ENCODE peak calls at places on chromosomes 5 and 9, in seven cellular contexts. K is effector memory CD8-positive, alpha-beta T cell; D is effector memory CD4-positive, alpha-beta T cell; P is foreskin fibroblast; A is activated CD4-positive, alpha-beta T cell treated with anti-CD3 and anti-CD28 coated beads, Interleukin-2, amount 50 U/mL, for 1 hour; H is NCI-H1092; Z is astrocyte of the hippocampus. U is an unnamed sample.

GRCh38 chr5:23482642-23483041 is 24.8 kb upstream of the PRDM9 start:
- DNase-seq in K (no peak), D (no peak), P (no peak), A (no peak), H (no peak), Z (no peak), U (no peak)

GRCh38 chr5:1331861-1332405 is 13.0 kb downstream of the CLPTM1L start:
- DNase-seq in K (no peak), D (no peak), P (no peak), A (no peak), H (no peak), Z (no peak), U (no peak)

GRCh38 chr9:95133351-95133724 is 184.2 kb downstream of the FANCC start:
- DNase-seq in K (no peak), D (no peak), P (peak; percentile 36), A (no peak), H (no peak), Z (no peak), U (no peak)

GRCh38 chr5:157252741-157253465 is 13.0 kb upstream of the CYFIP2 start:
- DNase-seq in K (peak; percentile 64), D (peak; percentile 57), P (peak; percentile 57), A (peak; percentile 51), H (no peak), Z (peak; percentile 47), U (no peak)

GRCh38 chr9:134192951-134193731 is 28.8 kb upstream of the RNU6ATAC start:
- DNase-seq in K (no peak), D (no peak), P (no peak), A (no peak), H (no peak), Z (peak; percentile 49), U (no peak)

GRCh38 chr9:114784721-114785253 is 21.1 kb downstream of the TNFSF15 start:
- DNase-seq in K (no peak), D (no peak), P (no peak), A (no peak), H (no peak), Z (no peak), U (no peak)

GRCh38 chr5:83422284-83422683 is 49.3 kb upstream of the VCAN start:
- DNase-seq in K (no peak), D (no peak), P (no peak), A (no peak), H (no peak), Z (no peak), U (no peak)

GRCh38 chr9:82961504-82962125 is 101.3 kb downstream of the RASEF start:
- DNase-seq in K (no peak), D (no peak), P (peak; percentile 87), A (peak; percentile 6), H (peak; percentile 89), Z (peak; percentile 92), U (no peak)

GRCh38 chr5:143431789-143432188 is 28.3 kb upstream of the NR3C1 start:
- DNase-seq in K (no peak), D (no peak), P (no peak), A (no peak), H (no peak), Z (no peak), U (no peak)

GRCh38 chr9:115396071-115396529 is 278.1 kb upstream of the TNC start:
- DNase-seq in K (no peak), D (no peak), P (no peak), A (no peak), H (no peak), Z (no peak), U (no peak)

U was measured in DMS 273 treated with DMSO at 0.1 percent for 48 hours.